ENCODE peak calls at places on chromosomes 1 and 21, in six cellular contexts. K, A, Z, I, S and Q are unnamed samples.

GRCh38 chr1:17028662-17029188 is 17.0 kb upstream of the ATP13A2 start:
- DNase-seq in K (no peak), Z (no peak), S (no peak), I (no peak), A (no peak), Q (no peak)

GRCh38 chr1:145720878-145721671 is 1.8 kb downstream of the CD160 start:
- DNase-seq in A (peak; percentile 75), S (peak; percentile 40), I (no peak), K (peak; percentile 61), Z (peak; percentile 41), Q (peak; percentile 63)

GRCh38 chr1:84853743-84854721 is 39.0 kb downstream of the LPAR3 start:
- DNase-seq in S (no peak), Z (peak; percentile 87), A (no peak), K (peak; percentile 20), I (peak; percentile 74), Q (peak; percentile 78)

GRCh38 chr21:26385721-26386120 is 187.4 kb downstream of the CYYR1 start:
- DNase-seq in A (no peak), K (no peak), Z (no peak), I (no peak), S (no peak), Q (peak; percentile 30)

GRCh38 chr1:29703596-29703995 is 467.3 kb downstream of the PTPRU start:
- DNase-seq in A (peak; percentile 61), S (no peak), Z (peak; percentile 39), I (no peak), K (peak; percentile 49), Q (peak; percentile 23)

GRCh38 chr1:198764748-198765147 is 125.9 kb downstream of the PTPRC start:
- DNase-seq in I (no peak), S (no peak), A (no peak), K (no peak), Z (no peak), Q (no peak)

GRCh38 chr1:234553241-234554156 is 56.5 kb downstream of the IRF2BP2 start:
- DNase-seq in K (no peak), Z (peak; percentile 45), I (no peak), S (no peak), A (peak; percentile 60), Q (no peak)

GRCh38 chr1:53385276-53385932 is 57.5 kb upstream of the LRP8 start:
- DNase-seq in K (no peak), Z (no peak), S (no peak), A (no peak), I (no peak), Q (no peak)

GRCh38 chr21:46205121-46205520 is 20.9 kb upstream of the SPATC1L start:
- DNase-seq in A (no peak), Z (no peak), S (no peak), I (no peak), K (no peak), Q (no peak)

GRCh38 chr1:91732291-91732953 is 153.5 kb downstream of the TGFBR3 start:
- DNase-seq in I (no peak), S (no peak), K (peak; percentile 47), Z (peak; percentile 32), A (peak; percentile 94), Q (no peak)

GRCh38 chr1:89587728-89588127 is 45.2 kb upstream of the LRRC8C start:
- DNase-seq in K (no peak), S (peak; percentile 96), I (no peak), A (no peak), Z (no peak), Q (no peak)

GRCh38 chr1:222546548-222547259 is 1.2 kb downstream of the HHIPL2 start:
- DNase-seq in I (no peak), K (peak; percentile 79), Z (no peak), A (no peak), S (peak; percentile 29), Q (peak; percentile 53)

GRCh38 chr1:202254454-202255252 is 61.1 kb downstream of the LGR6 start:
- DNase-seq in S (no peak), Z (no peak), I (no peak), A (no peak), K (peak; percentile 36), Q (no peak)

GRCh38 chr1:34762474-34763141 is 3.1 kb downstream of the GJB4 start:
- DNase-seq in A (no peak), S (no peak), I (no peak), K (peak; percentile 37), Z (no peak), Q (no peak)

GRCh38 chr1:71135571-71135970 is 54.7 kb upstream of the ZRANB2 start:
- DNase-seq in A (no peak), S (no peak), Z (no peak), K (no peak), I (no peak), Q (no peak)

GRCh38 chr1:66247415-66248208 is 286.3 kb upstream of the SGIP1 start:
- DNase-seq in K (no peak), Z (no peak), S (no peak), I (no peak), A (no peak), Q (no peak)

GRCh38 chr1:167675440-167675839 is 45.4 kb downstream of the RCSD1 start:
- DNase-seq in S (no peak), K (no peak), Z (no peak), A (no peak), I (no peak), Q (no peak)

DNA sequence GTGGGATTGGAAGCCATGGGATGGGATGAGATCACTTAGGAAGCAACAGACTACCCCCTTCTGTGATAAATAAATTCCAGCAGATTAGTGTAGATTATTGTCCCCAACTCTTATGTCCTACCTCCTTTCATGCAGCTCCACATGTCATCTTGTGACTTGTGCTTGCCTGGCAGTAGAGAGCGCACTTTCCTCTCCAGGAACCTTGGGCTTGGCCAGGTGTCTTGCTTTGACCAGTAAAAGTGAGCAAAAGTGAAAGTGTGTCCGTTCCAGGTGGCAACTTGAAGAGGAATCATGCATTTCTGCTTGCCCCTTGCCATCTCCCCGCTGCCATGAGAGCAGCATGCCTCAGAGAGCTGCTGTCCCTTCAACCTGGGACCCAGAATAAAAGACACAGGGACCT is 122.9 kb upstream of the ERG start:
- DNase-seq in K (peak; percentile 2), A (no peak), I (no peak), Z (no peak), S (peak; percentile 2), Q (no peak)
- TF ChIP-seq CTCF in K (no peak), A (peak; percentile 21), I (no peak), Z (no peak), S (peak; percentile 41), Q (no peak)

DNA sequence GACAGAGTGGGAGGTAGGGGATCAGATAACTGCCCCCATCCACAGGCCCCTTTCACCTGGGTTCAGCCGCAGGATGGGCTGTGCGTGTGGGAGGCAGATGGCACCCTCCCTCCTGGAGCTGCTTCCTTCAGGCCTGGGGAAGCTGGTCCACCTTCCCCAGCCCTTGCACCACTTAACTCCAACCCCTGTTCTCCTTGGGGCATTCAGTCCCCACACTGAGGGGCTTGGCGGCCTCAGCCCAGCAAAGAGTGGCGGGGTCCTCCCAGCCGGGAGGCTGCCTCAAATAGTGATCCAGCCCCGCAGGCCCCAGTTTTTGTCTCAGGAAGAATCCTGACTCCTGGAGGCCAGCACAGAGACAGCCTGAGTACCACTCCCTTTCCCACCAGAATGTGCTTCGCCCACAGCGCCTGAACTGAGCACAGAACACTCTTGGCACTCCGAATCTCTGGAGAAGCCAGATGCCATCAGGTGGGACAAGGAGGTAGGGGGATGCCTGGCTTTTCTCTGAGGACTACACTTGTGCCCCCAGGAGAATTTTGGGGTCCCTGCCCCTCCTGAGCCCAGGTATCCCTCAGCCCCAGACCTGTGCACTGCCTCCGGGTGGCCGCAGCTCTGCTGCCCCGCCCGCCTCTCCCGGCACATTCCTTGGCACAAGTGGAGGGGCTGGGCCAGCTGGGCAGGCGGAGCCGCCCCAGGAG is 945 bp downstream of the PAQR6 start:
- DNase-seq in Z (no peak), I (no peak), K (no peak), A (no peak), S (no peak), Q (no peak)
- TF ChIP-seq MYC in Z (no peak), I (no peak), K (no peak), A (no peak), S (no peak), Q (no peak)

GRCh38 chr1:207071426-207071825 is 17.2 kb upstream of the C4BPB start:
- DNase-seq in K (no peak), Z (no peak), A (no peak), I (no peak), S (no peak), Q (no peak)

GRCh38 chr1:207072241-207072640 is 16.4 kb upstream of the C4BPB start:
- DNase-seq in A (no peak), I (no peak), K (no peak), Z (no peak), S (no peak), Q (no peak)

GRCh38 chr1:207070811-207071210 is 17.7 kb downstream of the PFKFB2 start:
- DNase-seq in A (no peak), I (no peak), S (no peak), Z (no peak), K (no peak), Q (peak; percentile 86)

GRCh38 chr1:207069059-207069458 is 16.0 kb downstream of the PFKFB2 start:
- DNase-seq in I (no peak), K (no peak), S (no peak), A (no peak), Z (no peak), Q (no peak)

DNA sequence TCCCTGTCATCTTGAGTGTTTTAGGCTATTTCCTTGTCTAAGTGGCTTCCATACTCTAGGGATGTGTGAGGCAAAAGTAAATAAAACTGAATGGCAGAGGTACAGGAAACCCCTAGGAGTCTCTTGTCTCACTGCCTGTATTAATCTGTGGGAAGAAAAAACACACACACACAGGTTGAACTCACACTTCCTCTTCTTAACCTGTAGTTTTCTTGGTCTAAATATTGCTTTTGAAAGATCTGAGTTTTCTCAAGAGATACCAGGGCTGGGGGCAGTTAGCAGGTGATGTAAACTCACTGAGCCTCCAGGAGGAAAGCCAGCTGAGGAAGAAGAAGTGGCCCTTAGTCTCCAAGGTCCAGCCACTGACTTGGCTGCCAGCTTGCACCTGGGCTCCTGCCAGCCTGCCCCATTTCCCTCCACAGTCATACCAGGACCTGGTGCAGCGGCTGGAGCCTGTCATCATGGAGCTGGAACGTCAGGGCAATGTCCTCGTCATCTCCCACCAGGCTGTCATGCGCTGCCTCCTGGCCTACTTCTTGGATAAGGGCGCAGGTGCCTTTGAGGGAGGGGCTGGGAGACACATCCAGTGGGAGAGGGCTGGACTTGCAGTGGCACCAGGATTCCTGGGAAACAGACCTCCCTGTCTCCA is 16.9 kb downstream of the PFKFB2 start:
- DNase-seq in A (no peak), Z (no peak), I (no peak), K (no peak), S (no peak), Q (no peak)
- H3K4me3 ChIP-seq in A (no peak overlapping the region), Z (no peak overlapping the region), I (no peak overlapping the region), K (no peak overlapping the region), S (no peak overlapping the region), Q (no peak overlapping the region)

DNA sequence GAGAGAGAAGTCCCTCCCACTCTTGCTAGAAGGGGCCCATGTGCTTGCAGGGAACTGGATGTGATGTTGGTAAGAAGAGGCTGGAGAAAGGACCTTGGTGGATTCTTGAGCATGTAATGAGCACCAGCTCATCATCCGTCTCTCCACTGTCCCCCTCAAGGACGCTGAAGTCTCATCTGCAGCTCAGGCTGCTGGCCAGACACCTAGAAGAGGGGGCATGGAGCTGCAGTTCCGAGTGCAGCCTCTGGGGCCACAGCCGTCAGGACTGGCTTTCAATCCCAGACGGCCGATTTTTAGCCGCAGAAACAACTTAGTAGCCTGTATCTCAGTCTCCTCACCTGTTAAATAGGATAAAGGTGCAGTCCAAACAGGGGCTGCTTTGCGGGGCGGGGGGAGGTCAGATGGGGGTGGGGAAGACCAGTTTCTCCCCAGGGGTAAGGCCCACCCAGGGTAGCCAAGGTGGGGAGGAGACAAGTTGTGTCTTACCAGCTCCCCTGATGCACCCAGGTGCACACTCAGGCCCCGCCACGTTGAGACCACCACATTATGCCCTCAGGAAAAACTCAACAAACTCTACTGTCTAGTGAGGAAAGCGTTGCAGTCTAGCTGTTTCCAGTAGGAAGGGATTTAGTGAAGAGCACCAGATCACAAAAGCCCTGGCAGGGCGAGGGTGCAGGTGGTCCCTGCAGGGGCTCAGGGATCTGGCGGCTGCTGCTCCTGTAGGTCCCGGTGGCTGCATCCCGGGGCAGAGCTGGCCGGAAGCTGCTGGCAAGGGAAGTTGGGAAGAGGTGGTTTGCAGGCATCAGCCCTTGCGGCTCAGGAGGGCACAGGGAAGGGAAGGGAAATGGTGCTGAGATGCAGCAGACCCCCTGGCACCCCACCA is 29.5 kb downstream of the LDLRAP1 start:
- DNase-seq in K (peak; percentile 40), I (no peak), A (peak; percentile 78), Z (peak; percentile 48), S (no peak), Q (peak; percentile 57)
- TF ChIP-seq CTCF in K (no peak), I (peak; percentile 85), A (peak; percentile 74), Z (peak; percentile 81), S (peak; percentile 62), Q (peak; percentile 71)